ENCODE peak calls at places on chromosomes 1 and 21, in eight cellular contexts. One of them, this sample, is unnamed.

GRCh38 chr1:24868016-24868875 is 61.8 kb downstream of the RUNX3 start:
- DNase-seq in WTC11: no peak
- DNase-seq in AG09309: no peak
- DNase-seq in transverse colon: no peak
- DNase-seq in prostate gland: no peak
- DNase-seq in GM10248: no peak
- DNase-seq in body of pancreas: no peak
- DNase-seq in LNCaP clone FGC: no peak
- DNase-seq in this sample: no peak

GRCh38 chr1:67771152-67771551 is 62.1 kb downstream of the GNG12 start:
- DNase-seq in WTC11: no peak
- DNase-seq in AG09309: no peak
- DNase-seq in transverse colon: no peak
- DNase-seq in prostate gland: no peak
- DNase-seq in GM10248: no peak
- DNase-seq in body of pancreas: peak
- DNase-seq in LNCaP clone FGC: peak
- DNase-seq in this sample: no peak

GRCh38 chr1:29259802-29260441 is 23.6 kb downstream of the PTPRU start:
- DNase-seq in WTC11: peak
- DNase-seq in AG09309: no peak
- DNase-seq in transverse colon: peak
- DNase-seq in prostate gland: no peak
- DNase-seq in GM10248: peak
- DNase-seq in body of pancreas: peak
- DNase-seq in LNCaP clone FGC: no peak
- DNase-seq in this sample: no peak

GRCh38 chr1:62735491-62736171 is 47.4 kb upstream of the DOCK7 start:
- DNase-seq in WTC11: no peak
- DNase-seq in AG09309: peak
- DNase-seq in transverse colon: no peak
- DNase-seq in prostate gland: no peak
- DNase-seq in GM10248: no peak
- DNase-seq in body of pancreas: no peak
- DNase-seq in LNCaP clone FGC: no peak
- DNase-seq in this sample: peak

GRCh38 chr1:30303387-30303786 is 420.0 kb downstream of the MATN1 start:
- DNase-seq in WTC11: no peak
- DNase-seq in AG09309: no peak
- DNase-seq in transverse colon: no peak
- DNase-seq in prostate gland: no peak
- DNase-seq in GM10248: no peak
- DNase-seq in body of pancreas: no peak
- DNase-seq in LNCaP clone FGC: no peak
- DNase-seq in this sample: no peak

GRCh38 chr1:161342836-161343235 is 24.8 kb downstream of the CFAP126 start:
- DNase-seq in WTC11: no peak
- DNase-seq in AG09309: no peak
- DNase-seq in transverse colon: no peak
- DNase-seq in prostate gland: no peak
- DNase-seq in GM10248: no peak
- DNase-seq in body of pancreas: no peak
- DNase-seq in LNCaP clone FGC: no peak
- DNase-seq in this sample: no peak

GRCh38 chr1:213541641-213542040 is 446.1 kb upstream of the PROX1 start:
- DNase-seq in WTC11: no peak
- DNase-seq in AG09309: no peak
- DNase-seq in transverse colon: no peak
- DNase-seq in prostate gland: no peak
- DNase-seq in GM10248: no peak
- DNase-seq in body of pancreas: no peak
- DNase-seq in LNCaP clone FGC: no peak
- DNase-seq in this sample: no peak

GRCh38 chr1:206685749-206686485 is 1.2 kb downstream of the MAPKAPK2 start:
- DNase-seq in WTC11: peak
- DNase-seq in AG09309: no peak
- DNase-seq in transverse colon: peak
- DNase-seq in prostate gland: peak
- DNase-seq in GM10248: peak
- DNase-seq in body of pancreas: peak
- DNase-seq in LNCaP clone FGC: no peak
- DNase-seq in this sample: no peak

GRCh38 chr1:12617511-12617900 is 504 bp downstream of the DHRS3 start:
- DNase-seq in WTC11: no peak
- DNase-seq in AG09309: no peak
- DNase-seq in transverse colon: peak
- DNase-seq in prostate gland: peak
- DNase-seq in GM10248: peak
- DNase-seq in body of pancreas: peak
- DNase-seq in LNCaP clone FGC: no peak
- DNase-seq in this sample: no peak

GRCh38 chr1:247360991-247361721 is 29.5 kb upstream of the ZNF496 start:
- DNase-seq in WTC11: no peak
- DNase-seq in AG09309: no peak
- DNase-seq in transverse colon: peak
- DNase-seq in prostate gland: no peak
- DNase-seq in GM10248: no peak
- DNase-seq in body of pancreas: no peak
- DNase-seq in LNCaP clone FGC: no peak
- DNase-seq in this sample: no peak

GRCh38 chr1:229973297-229973612 is 93.8 kb upstream of the GALNT2 start:
- DNase-seq in WTC11: no peak
- DNase-seq in AG09309: no peak
- DNase-seq in transverse colon: no peak
- DNase-seq in prostate gland: no peak
- DNase-seq in GM10248: no peak
- DNase-seq in body of pancreas: no peak
- DNase-seq in LNCaP clone FGC: no peak
- DNase-seq in this sample: no peak

GRCh38 chr1:2353215-2353906 is 38.0 kb downstream of the MORN1 start:
- DNase-seq in WTC11: no peak
- DNase-seq in AG09309: no peak
- DNase-seq in transverse colon: no peak
- DNase-seq in prostate gland: no peak
- DNase-seq in GM10248: no peak
- DNase-seq in body of pancreas: no peak
- DNase-seq in LNCaP clone FGC: no peak
- DNase-seq in this sample: no peak

GRCh38 chr21:42665026-42665425 is 11.6 kb downstream of the PDE9A start:
- DNase-seq in WTC11: no peak
- DNase-seq in AG09309: no peak
- DNase-seq in transverse colon: peak
- DNase-seq in prostate gland: no peak
- DNase-seq in GM10248: no peak
- DNase-seq in body of pancreas: no peak
- DNase-seq in LNCaP clone FGC: no peak
- DNase-seq in this sample: no peak

GRCh38 chr1:169106921-169107672 is 607 bp downstream of the ATP1B1 start:
- DNase-seq in WTC11: peak
- DNase-seq in AG09309: no peak
- DNase-seq in transverse colon: peak
- DNase-seq in prostate gland: no peak
- DNase-seq in GM10248: no peak
- DNase-seq in body of pancreas: peak
- DNase-seq in LNCaP clone FGC: no peak
- DNase-seq in this sample: no peak

GRCh38 chr1:66840929-66841328 is 39.9 kb upstream of the INSL5 start:
- DNase-seq in WTC11: no peak
- DNase-seq in AG09309: no peak
- DNase-seq in transverse colon: no peak
- DNase-seq in prostate gland: no peak
- DNase-seq in GM10248: no peak
- DNase-seq in body of pancreas: no peak
- DNase-seq in LNCaP clone FGC: no peak
- DNase-seq in this sample: no peak

GRCh38 chr1:231584117-231584516 is 42.5 kb upstream of the DISC1 start:
- DNase-seq in WTC11: no peak
- DNase-seq in AG09309: peak
- DNase-seq in transverse colon: no peak
- DNase-seq in prostate gland: no peak
- DNase-seq in GM10248: peak
- DNase-seq in body of pancreas: no peak
- DNase-seq in LNCaP clone FGC: peak
- DNase-seq in this sample: no peak

GRCh38 chr1:177780096-177780700 is 189.7 kb downstream of the SEC16B start:
- DNase-seq in WTC11: no peak
- DNase-seq in AG09309: peak
- DNase-seq in transverse colon: no peak
- DNase-seq in prostate gland: peak
- DNase-seq in GM10248: peak
- DNase-seq in body of pancreas: no peak
- DNase-seq in LNCaP clone FGC: peak
- DNase-seq in this sample: peak

GRCh38 chr1:63968663-63969460 is 195.0 kb downstream of the ROR1 start:
- DNase-seq in WTC11: no peak
- DNase-seq in AG09309: peak
- DNase-seq in transverse colon: no peak
- DNase-seq in prostate gland: no peak
- DNase-seq in GM10248: no peak
- DNase-seq in body of pancreas: peak
- DNase-seq in LNCaP clone FGC: no peak
- DNase-seq in this sample: peak

GRCh38 chr1:17895986-17896385 is 140.9 kb downstream of the ACTL8 start:
- DNase-seq in WTC11: no peak
- DNase-seq in AG09309: no peak
- DNase-seq in transverse colon: no peak
- DNase-seq in prostate gland: no peak
- DNase-seq in GM10248: no peak
- DNase-seq in body of pancreas: no peak
- DNase-seq in LNCaP clone FGC: no peak
- DNase-seq in this sample: no peak

GRCh38 chr1:33656467-33656866 is 184.0 kb downstream of the ZSCAN20 start:
- DNase-seq in WTC11: no peak
- DNase-seq in AG09309: no peak
- DNase-seq in transverse colon: no peak
- DNase-seq in prostate gland: no peak
- DNase-seq in GM10248: no peak
- DNase-seq in body of pancreas: no peak
- DNase-seq in LNCaP clone FGC: no peak
- DNase-seq in this sample: no peak

GRCh38 chr1:59685101-59685500 is 129.6 kb upstream of the HOOK1 start:
- DNase-seq in WTC11: no peak
- DNase-seq in AG09309: no peak
- DNase-seq in transverse colon: no peak
- DNase-seq in prostate gland: no peak
- DNase-seq in GM10248: no peak
- DNase-seq in body of pancreas: no peak
- DNase-seq in LNCaP clone FGC: no peak
- DNase-seq in this sample: no peak

GRCh38 chr1:93716974-93717373 is 35.3 kb upstream of the BCAR3 start:
- DNase-seq in WTC11: no peak
- DNase-seq in AG09309: no peak
- DNase-seq in transverse colon: no peak
- DNase-seq in prostate gland: no peak
- DNase-seq in GM10248: no peak
- DNase-seq in body of pancreas: no peak
- DNase-seq in LNCaP clone FGC: no peak
- DNase-seq in this sample: peak

GRCh38 chr1:202281316-202282016 is 60.3 kb downstream of the UBE2T start:
- DNase-seq in WTC11: no peak
- DNase-seq in AG09309: no peak
- DNase-seq in transverse colon: no peak
- DNase-seq in prostate gland: no peak
- DNase-seq in GM10248: no peak
- DNase-seq in body of pancreas: no peak
- DNase-seq in LNCaP clone FGC: no peak
- DNase-seq in this sample: no peak

GRCh38 chr1:99968214-99968613 is 1.6 kb upstream of the SLC35A3 start:
- DNase-seq in WTC11: no peak
- DNase-seq in AG09309: no peak
- DNase-seq in transverse colon: no peak
- DNase-seq in prostate gland: no peak
- DNase-seq in GM10248: no peak
- DNase-seq in body of pancreas: no peak
- DNase-seq in LNCaP clone FGC: no peak
- DNase-seq in this sample: no peak

GRCh38 chr21:43299441-43300277 is 127.3 kb downstream of the SIK1 start:
- DNase-seq in WTC11: no peak
- DNase-seq in AG09309: no peak
- DNase-seq in transverse colon: no peak
- DNase-seq in prostate gland: no peak
- DNase-seq in GM10248: no peak
- DNase-seq in body of pancreas: peak
- DNase-seq in LNCaP clone FGC: no peak
- DNase-seq in this sample: no peak

GRCh38 chr1:204828352-204828850 is 42.3 kb upstream of the NFASC start:
- DNase-seq in WTC11: peak
- DNase-seq in AG09309: no peak
- DNase-seq in transverse colon: peak
- DNase-seq in prostate gland: no peak
- DNase-seq in GM10248: no peak
- DNase-seq in body of pancreas: peak
- DNase-seq in LNCaP clone FGC: no peak
- DNase-seq in this sample: no peak
- TF ChIP-seq CTCF in WTC11: no peak
- TF ChIP-seq CTCF in AG09309: no peak
- TF ChIP-seq CTCF in transverse colon: no peak
- TF ChIP-seq CTCF in prostate gland: no peak
- TF ChIP-seq CTCF in GM10248: no peak
- TF ChIP-seq CTCF in body of pancreas: no peak
- TF ChIP-seq CTCF in LNCaP clone FGC: peak
- TF ChIP-seq CTCF in this sample: no peak

DNA sequence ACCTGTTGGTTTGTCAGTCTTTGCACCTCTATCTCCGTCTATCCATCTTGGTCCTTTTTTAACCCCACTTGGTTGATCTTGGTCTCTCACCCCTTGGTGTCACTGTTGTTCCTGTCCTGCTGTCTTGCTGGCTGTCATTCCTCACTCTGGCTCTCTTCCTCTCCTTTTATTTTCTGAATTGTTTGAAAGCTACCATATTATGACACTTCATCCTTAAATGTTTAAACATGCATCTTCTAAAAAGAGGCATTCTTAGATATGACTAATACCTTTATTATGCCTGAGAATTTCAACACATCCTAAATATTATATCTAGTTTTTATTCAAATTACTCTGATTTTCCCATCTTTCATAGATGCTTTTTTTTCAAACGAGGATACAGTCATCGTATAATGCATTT is 37.0 kb downstream of the BACH1 start:
- DNase-seq in WTC11: no peak
- DNase-seq in AG09309: no peak
- DNase-seq in transverse colon: no peak
- DNase-seq in prostate gland: no peak
- DNase-seq in GM10248: no peak
- DNase-seq in body of pancreas: no peak
- DNase-seq in LNCaP clone FGC: no peak
- DNase-seq in this sample: no peak
- TF ChIP-seq CTCF in WTC11: no peak
- TF ChIP-seq CTCF in AG09309: no peak
- TF ChIP-seq CTCF in transverse colon: no peak
- TF ChIP-seq CTCF in prostate gland: no peak
- TF ChIP-seq CTCF in GM10248: no peak
- TF ChIP-seq CTCF in body of pancreas: no peak
- TF ChIP-seq CTCF in LNCaP clone FGC: no peak
- TF ChIP-seq CTCF in this sample: no peak

GRCh38 chr1:210264521-210265380 is 32.2 kb downstream of the SERTAD4 start:
- DNase-seq in WTC11: no peak
- DNase-seq in AG09309: no peak
- DNase-seq in transverse colon: no peak
- DNase-seq in prostate gland: no peak
- DNase-seq in GM10248: no peak
- DNase-seq in body of pancreas: no peak
- DNase-seq in LNCaP clone FGC: no peak
- DNase-seq in this sample: no peak
- TF ChIP-seq CTCF in WTC11: no peak
- TF ChIP-seq CTCF in AG09309: peak
- TF ChIP-seq CTCF in transverse colon: no peak
- TF ChIP-seq CTCF in prostate gland: no peak
- TF ChIP-seq CTCF in GM10248: no peak
- TF ChIP-seq CTCF in body of pancreas: no peak
- TF ChIP-seq CTCF in LNCaP clone FGC: peak
- TF ChIP-seq CTCF in this sample: peak

GRCh38 chr1:243946946-243947345 is 96.9 kb upstream of the AKT3 start:
- DNase-seq in WTC11: peak
- DNase-seq in AG09309: no peak
- DNase-seq in transverse colon: no peak
- DNase-seq in prostate gland: no peak
- DNase-seq in GM10248: peak
- DNase-seq in body of pancreas: no peak
- DNase-seq in LNCaP clone FGC: no peak
- DNase-seq in this sample: no peak
- TF ChIP-seq CTCF in WTC11: peak
- TF ChIP-seq CTCF in AG09309: peak
- TF ChIP-seq CTCF in transverse colon: peak
- TF ChIP-seq CTCF in prostate gland: no peak
- TF ChIP-seq CTCF in GM10248: peak
- TF ChIP-seq CTCF in body of pancreas: no peak
- TF ChIP-seq CTCF in LNCaP clone FGC: no peak
- TF ChIP-seq CTCF in this sample: peak

This sample was measured in HFF-Myc.